ENCODE peak calls at places on chromosomes 12 and 14, in eight cellular contexts. V is CD8-positive, alpha-beta T cell; N is GM12878; T is SJSA1; P is upper lobe of right lung; L is CD4-positive, alpha-beta T cell; F is astrocyte; H is aorta. E is an unnamed sample.

GRCh38 chr12:131223791-131224567 is 270.3 kb downstream of the ADGRD1 start:
- DNase-seq in V (no peak), N (no peak), T (no peak), P (peak; percentile 63), L (no peak), F (no peak), H (no peak), E (no peak)

GRCh38 chr12:48002179-48002601 is 2.1 kb downstream of the COL2A1 start:
- DNase-seq in V (no peak), N (no peak), T (no peak), P (no peak), L (no peak), F (no peak), H (no peak), E (no peak)

GRCh38 chr14:71324767-71325272 is 417.6 kb downstream of the PCNX1 start:
- DNase-seq in V (peak; percentile 38), N (peak; percentile 89), T (no peak), P (no peak), L (no peak), F (no peak), H (no peak), E (no peak)

GRCh38 chr12:104022816-104023215 is 27.2 kb downstream of the GLT8D2 start:
- DNase-seq in V (no peak), N (no peak), T (no peak), P (no peak), L (no peak), F (no peak), H (no peak), E (no peak)

GRCh38 chr14:61662437-61663311 is 32.6 kb upstream of the HIF1A start:
- DNase-seq in V (peak; percentile 43), N (peak; percentile 100), T (peak; percentile 44), P (no peak), L (peak; percentile 22), F (peak; percentile 81), H (no peak), E (no peak)

GRCh38 chr12:39483042-39483441 is 40.1 kb upstream of the KIF21A start:
- DNase-seq in V (no peak), N (no peak), T (no peak), P (no peak), L (no peak), F (no peak), H (no peak), E (no peak)

GRCh38 chr12:106919910-106920544 is 35.7 kb upstream of the TMEM263 start:
- DNase-seq in V (peak; percentile 32), N (no peak), T (peak; percentile 25), P (no peak), L (no peak), F (peak; percentile 18), H (no peak), E (no peak)

GRCh38 chr14:72636871-72637270 is 257.0 kb downstream of the DPF3 start:
- DNase-seq in V (no peak), N (no peak), T (no peak), P (no peak), L (no peak), F (no peak), H (no peak), E (no peak)

GRCh38 chr12:24960222-24960855 is 11.4 kb upstream of the BCAT1 start:
- DNase-seq in V (no peak), N (peak; percentile 56), T (peak; percentile 42), P (no peak), L (no peak), F (peak; percentile 47), H (peak; percentile 62), E (no peak)

GRCh38 chr12:50992814-50993213 is 33.4 kb downstream of the SLC11A2 start:
- DNase-seq in V (no peak), N (no peak), T (no peak), P (no peak), L (no peak), F (no peak), H (peak; percentile 75), E (no peak)

GRCh38 chr12:67716817-67717216 is 68.3 kb downstream of the DYRK2 start:
- DNase-seq in V (no peak), N (no peak), T (peak; percentile 11), P (no peak), L (no peak), F (peak; percentile 88), H (no peak), E (no peak)

GRCh38 chr12:49909826-49910225 is 6.1 kb upstream of the FAIM2 start:
- DNase-seq in V (no peak), N (no peak), T (no peak), P (peak; percentile 88), L (no peak), F (peak; percentile 82), H (peak; percentile 52), E (peak; percentile 81)

GRCh38 chr12:112275836-112276235 is 106.4 kb downstream of the HECTD4 start:
- DNase-seq in V (no peak), N (no peak), T (no peak), P (no peak), L (no peak), F (no peak), H (no peak), E (no peak)

GRCh38 chr14:100586520-100587247 is 533 bp downstream of the BEGAIN start:
- DNase-seq in V (no peak), N (no peak), T (no peak), P (peak; percentile 66), L (peak; percentile 7), F (peak; percentile 34), H (peak; percentile 48), E (peak; percentile 45)

GRCh38 chr12:107845226-107845979 is 70.9 kb downstream of the ASCL4 start:
- DNase-seq in V (no peak), N (no peak), T (no peak), P (no peak), L (no peak), F (no peak), H (peak; percentile 44), E (no peak)

GRCh38 chr12:91058821-91059220 is 997 bp upstream of the KERA start:
- DNase-seq in V (no peak), N (no peak), T (peak; percentile 95), P (no peak), L (no peak), F (no peak), H (no peak), E (no peak)

GRCh38 chr12:111219440-111219839 is 149.5 kb downstream of the PHETA1 start:
- DNase-seq in V (no peak), N (no peak), T (no peak), P (no peak), L (no peak), F (no peak), H (no peak), E (no peak)

DNA sequence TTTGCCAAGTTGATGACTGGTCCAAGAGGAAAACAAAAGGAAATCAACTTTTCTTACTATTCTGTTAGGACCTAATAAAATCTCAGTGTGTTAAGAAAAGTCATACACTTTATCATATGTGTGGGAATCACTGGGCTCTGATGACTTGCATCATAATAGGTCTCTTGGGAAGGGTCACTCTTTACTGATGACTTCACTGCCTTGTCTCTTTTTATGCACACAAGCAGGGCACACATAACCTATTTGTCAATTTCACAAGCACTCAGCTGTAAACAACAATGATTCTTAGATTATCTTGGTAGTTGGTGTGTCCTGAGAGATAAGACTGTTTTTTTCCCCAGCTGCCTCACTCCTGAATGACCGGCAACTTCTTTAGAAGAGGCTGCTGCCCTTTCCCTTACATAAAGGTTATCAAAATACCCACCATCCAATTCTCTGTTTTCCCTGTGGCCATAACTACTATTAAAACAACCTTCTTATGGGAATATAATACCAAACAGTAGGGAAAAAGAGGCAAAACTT is 50.9 kb upstream of the INSM2 start:
- DNase-seq in V (no peak), N (no peak), T (no peak), P (no peak), L (no peak), F (no peak), H (no peak), E (no peak)
- H3K27ac ChIP-seq in V (no peak overlapping the region), N (no peak overlapping the region), T (no peak overlapping the region), P (no peak overlapping the region), L (no peak overlapping the region), F (no peak overlapping the region), H (no peak overlapping the region), E (no peak overlapping the region)

DNA sequence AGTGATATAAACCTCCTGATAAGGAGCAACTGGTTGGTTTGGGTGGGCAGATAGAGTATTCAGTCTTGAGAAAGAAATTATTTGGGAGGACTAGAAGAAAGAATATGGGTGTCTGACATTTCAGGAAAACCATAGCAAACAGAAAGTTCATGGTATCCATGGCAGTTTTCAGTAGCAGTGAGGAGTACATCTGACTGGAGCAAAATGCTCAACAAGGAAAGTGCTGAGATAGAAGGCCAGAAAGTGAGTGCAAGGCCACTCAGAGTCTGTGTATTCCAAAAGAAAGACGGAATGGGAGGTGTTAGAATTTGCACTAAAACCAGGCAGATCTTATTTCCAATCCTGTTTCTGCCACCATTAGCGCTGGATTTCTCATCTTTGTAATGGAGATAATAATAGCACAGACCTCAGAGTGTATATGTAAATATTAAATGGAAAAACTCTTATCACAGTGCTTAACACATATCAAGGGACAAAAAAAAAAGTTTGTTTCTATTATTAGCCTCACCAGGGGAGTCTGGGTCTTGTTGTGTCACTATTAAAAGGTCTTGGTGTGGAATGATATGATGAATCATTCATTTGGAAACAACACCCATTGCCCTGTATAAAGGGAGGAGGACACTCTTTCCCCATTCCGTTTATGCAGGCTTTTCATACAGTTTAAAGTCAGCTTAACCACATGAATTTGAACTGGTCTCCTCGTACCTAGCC is 349.8 kb downstream of the IPO8 start:
- DNase-seq in V (no peak), N (no peak), T (no peak), P (no peak), L (no peak), F (peak; percentile 6), H (no peak), E (no peak)
- H3K27me3 ChIP-seq in V (no peaks in the 10 kb centered on the region), N (no peaks in the 10 kb centered on the region), T (no peaks in the 10 kb centered on the region), P (no peaks in the 10 kb centered on the region), L (no peaks in the 10 kb centered on the region), F (no peaks in the 10 kb centered on the region), H (no peaks in the 10 kb centered on the region), E (no peaks in the 10 kb centered on the region)

GRCh38 chr14:92551066-92551841 is 37.7 kb downstream of the RIN3 start:
- DNase-seq in V (no peak), N (peak; percentile 82), T (no peak), P (no peak), L (no peak), F (no peak), H (no peak), E (no peak)

GRCh38 chr14:92552066-92552465 is 38.5 kb downstream of the RIN3 start:
- DNase-seq in V (no peak), N (no peak), T (no peak), P (no peak), L (no peak), F (no peak), H (no peak), E (no peak)

GRCh38 chr14:92549853-92550244 is 36.3 kb downstream of the RIN3 start:
- DNase-seq in V (no peak), N (no peak), T (no peak), P (no peak), L (no peak), F (peak; percentile 46), H (peak; percentile 89), E (no peak)

GRCh38 chr14:92546347-92547053 is 32.9 kb downstream of the RIN3 start:
- DNase-seq in V (no peak), N (no peak), T (peak; percentile 69), P (no peak), L (no peak), F (peak; percentile 59), H (no peak), E (no peak)

GRCh38 chr14:92549096-92549852 is 35.7 kb downstream of the RIN3 start:
- DNase-seq in V (no peak), N (no peak), T (no peak), P (no peak), L (no peak), F (no peak), H (peak; percentile 65), E (no peak)
- H3K27ac ChIP-seq in V (no peak overlapping the region), N (no peak overlapping the region), T (no peak overlapping the region), P (peak overlapping the region; percentile 78), L (no peak overlapping the region), F (no peak overlapping the region), H (peak overlapping the region; percentile 84), E (peak overlapping the region; percentile 77)

GRCh38 chr14:76376001-76376404 is at the start of gene ESRRB:
- DNase-seq in V (no peak), N (no peak), T (no peak), P (no peak), L (no peak), F (no peak), H (no peak), E (no peak)
- H3K27me3 ChIP-seq in V (no peaks in the 10 kb centered on the region), N (peaks cover 16% of the 10 kb centered on the region), T (peaks cover 34% of the 10 kb centered on the region), P (peaks cover 72% of the 10 kb centered on the region), L (peaks cover 62% of the 10 kb centered on the region), F (peaks cover 63% of the 10 kb centered on the region), H (peaks cover 2% of the 10 kb centered on the region), E (peaks cover 64% of the 10 kb centered on the region)